ENCODE peak calls at places on chromosomes 1 and 21, in nine cellular contexts. Z, U, T, V, E, M, Q, Y and I are unnamed samples.

GRCh38 chr1:204660509-204660908 is 25.0 kb downstream of the LRRN2 start:
- DNase-seq in Z (no peak), U (no peak), T (peak), V (no peak), E (no peak), M (peak), Q (no peak), Y (no peak), I (no peak)

GRCh38 chr1:241606544-241606943 is 33.6 kb downstream of the CHML start:
- DNase-seq in Z (no peak), U (no peak), T (no peak), V (no peak), E (no peak), M (no peak), Q (no peak), Y (no peak), I (no peak)

GRCh38 chr1:211529453-211529852 is 37.5 kb upstream of the RD3 start:
- DNase-seq in Z (no peak), U (no peak), T (no peak), V (no peak), E (no peak), M (peak), Q (no peak), Y (no peak), I (no peak)

GRCh38 chr1:29211086-29212030 is 19.4 kb downstream of the MECR start:
- DNase-seq in Z (no peak), U (no peak), T (peak), V (no peak), E (no peak), M (peak), Q (no peak), Y (no peak), I (no peak)

GRCh38 chr1:1777510-1777909 is 760 bp downstream of the NADK start:
- DNase-seq in Z (no peak), U (no peak), T (peak), V (no peak), E (no peak), M (peak), Q (peak), Y (no peak), I (no peak)

GRCh38 chr1:172906778-172907592 is 143.8 kb downstream of the TNFSF18 start:
- DNase-seq in Z (no peak), U (peak), T (peak), V (peak), E (no peak), M (peak), Q (no peak), Y (peak), I (peak)

GRCh38 chr21:24050233-24050632 is 1557.0 kb downstream of the MRPL39 start:
- DNase-seq in Z (no peak), U (no peak), T (no peak), V (no peak), E (no peak), M (no peak), Q (no peak), Y (no peak), I (no peak)

GRCh38 chr1:78672428-78672827 is 22.8 kb downstream of the IFI44 start:
- DNase-seq in Z (no peak), U (no peak), T (no peak), V (no peak), E (no peak), M (no peak), Q (no peak), Y (no peak), I (no peak)

GRCh38 chr1:19067187-19067911 is 110.9 kb upstream of the IFFO2 start:
- DNase-seq in Z (no peak), U (no peak), T (no peak), V (no peak), E (no peak), M (no peak), Q (no peak), Y (no peak), I (no peak)

GRCh38 chr1:118326960-118327629 is 142.1 kb upstream of the SPAG17 start:
- DNase-seq in Z (no peak), U (no peak), T (no peak), V (no peak), E (no peak), M (no peak), Q (no peak), Y (no peak), I (no peak)

GRCh38 chr1:13706058-13706457 is 6.1 kb downstream of the PRDM2 start:
- DNase-seq in Z (no peak), U (no peak), T (no peak), V (no peak), E (no peak), M (no peak), Q (no peak), Y (no peak), I (no peak)

GRCh38 chr1:160400646-160401486 is 502 bp downstream of the VANGL2 start:
- DNase-seq in Z (no peak), U (peak), T (no peak), V (no peak), E (no peak), M (no peak), Q (no peak), Y (no peak), I (no peak)

GRCh38 chr1:200207711-200208126 is 180.2 kb downstream of the NR5A2 start:
- DNase-seq in Z (no peak), U (no peak), T (peak), V (no peak), E (peak), M (no peak), Q (no peak), Y (no peak), I (no peak)

GRCh38 chr1:172914517-172915144 is 136.1 kb downstream of the TNFSF18 start:
- DNase-seq in Z (no peak), U (no peak), T (peak), V (peak), E (no peak), M (peak), Q (no peak), Y (no peak), I (no peak)

GRCh38 chr1:52727114-52727586 is 897 bp downstream of the ZYG11B start:
- DNase-seq in Z (no peak), U (peak), T (peak), V (peak), E (no peak), M (no peak), Q (no peak), Y (no peak), I (no peak)

GRCh38 chr1:185785586-185785985 is 51.4 kb downstream of the HMCN1 start:
- DNase-seq in Z (no peak), U (no peak), T (no peak), V (no peak), E (no peak), M (no peak), Q (no peak), Y (no peak), I (no peak)

GRCh38 chr21:15159382-15160020 is 94.7 kb upstream of the NRIP1 start:
- DNase-seq in Z (no peak), U (no peak), T (no peak), V (no peak), E (no peak), M (peak), Q (no peak), Y (no peak), I (no peak)

GRCh38 chr1:205283270-205284147 is 38.0 kb downstream of the NUAK2 start:
- DNase-seq in Z (no peak), U (no peak), T (no peak), V (no peak), E (no peak), M (no peak), Q (no peak), Y (no peak), I (no peak)

GRCh38 chr1:229574679-229575442 is 16.4 kb upstream of the ABCB10 start:
- DNase-seq in Z (no peak), U (no peak), T (no peak), V (no peak), E (no peak), M (no peak), Q (no peak), Y (no peak), I (no peak)

GRCh38 chr1:39692152-39693064 is 1.2 kb upstream of the HPCAL4 start:
- DNase-seq in Z (no peak), U (no peak), T (peak), V (no peak), E (no peak), M (no peak), Q (no peak), Y (peak), I (no peak)

GRCh38 chr1:1989102-1989542 is 14.5 kb downstream of the CFAP74 start:
- DNase-seq in Z (no peak), U (no peak), T (no peak), V (no peak), E (no peak), M (peak), Q (no peak), Y (no peak), I (no peak)

GRCh38 chr1:185561629-185562028 is 172.6 kb upstream of the HMCN1 start:
- DNase-seq in Z (peak), U (no peak), T (no peak), V (no peak), E (no peak), M (peak), Q (no peak), Y (no peak), I (no peak)

GRCh38 chr1:15167386-15167785 is 13.8 kb downstream of the TMEM51 start:
- DNase-seq in Z (no peak), U (no peak), T (no peak), V (no peak), E (no peak), M (no peak), Q (no peak), Y (no peak), I (no peak)

GRCh38 chr21:17679002-17679600 is 66.4 kb upstream of the BTG3 start:
- DNase-seq in Z (peak), U (no peak), T (peak), V (peak), E (peak), M (peak), Q (no peak), Y (no peak), I (peak)

GRCh38 chr1:1418464-1419362 is 2.4 kb downstream of the ANKRD65 start:
- DNase-seq in Z (no peak), U (no peak), T (no peak), V (no peak), E (no peak), M (no peak), Q (no peak), Y (no peak), I (no peak)

GRCh38 chr1:1144122-1144842 is 28.4 kb upstream of the C1orf159 start:
- DNase-seq in Z (no peak), U (peak), T (no peak), V (no peak), E (no peak), M (no peak), Q (no peak), Y (peak), I (no peak)

GRCh38 chr1:42793824-42794223 is 9.0 kb downstream of the TMEM269 start:
- DNase-seq in Z (no peak), U (no peak), T (peak), V (no peak), E (no peak), M (no peak), Q (peak), Y (no peak), I (no peak)

GRCh38 chr1:148362141-148362929 is 120.8 kb downstream of the PPIAL4G start:
- DNase-seq in Z (no peak), U (no peak), T (peak), V (no peak), E (no peak), M (peak), Q (no peak), Y (peak), I (no peak)

GRCh38 chr21:38714998-38715397 is 90.7 kb upstream of the ETS2 start:
- DNase-seq in Z (no peak), U (no peak), T (no peak), V (no peak), E (no peak), M (no peak), Q (no peak), Y (no peak), I (no peak)

GRCh38 chr1:8090241-8090702 is 64.2 kb upstream of the ERRFI1 start:
- DNase-seq in Z (peak), U (no peak), T (peak), V (peak), E (no peak), M (peak), Q (no peak), Y (no peak), I (no peak)

GRCh38 chr1:1890506-1891348 is at the start of gene GNB1:
- DNase-seq in Z (no peak), U (peak), T (peak), V (peak), E (peak), M (peak), Q (peak), Y (peak), I (no peak)

GRCh38 chr1:104921552-104921951 is 1171.9 kb downstream of the AMY1C start:
- DNase-seq in Z (no peak), U (no peak), T (peak), V (no peak), E (no peak), M (no peak), Q (no peak), Y (no peak), I (no peak)

GRCh38 chr21:18954415-18954972 is 550.9 kb upstream of the TMPRSS15 start:
- DNase-seq in Z (no peak), U (no peak), T (no peak), V (no peak), E (no peak), M (no peak), Q (no peak), Y (no peak), I (no peak)

GRCh38 chr1:160724445-160725242 is 13.0 kb upstream of the CD48 start:
- DNase-seq in Z (no peak), U (no peak), T (no peak), V (no peak), E (no peak), M (no peak), Q (no peak), Y (no peak), I (no peak)

GRCh38 chr1:6349254-6349943 is 44.2 kb downstream of the ACOT7 start:
- DNase-seq in Z (no peak), U (no peak), T (no peak), V (no peak), E (no peak), M (no peak), Q (no peak), Y (no peak), I (no peak)

GRCh38 chr1:193676996-193677569 is 490.7 kb upstream of the B3GALT2 start:
- DNase-seq in Z (no peak), U (no peak), T (peak), V (no peak), E (no peak), M (no peak), Q (no peak), Y (no peak), I (no peak)

GRCh38 chr1:39452081-39452480 is 39.4 kb upstream of the BMP8A start:
- DNase-seq in Z (no peak), U (no peak), T (no peak), V (no peak), E (no peak), M (no peak), Q (no peak), Y (no peak), I (no peak)

GRCh38 chr21:37087188-37087587 is 14.1 kb downstream of the TTC3 start:
- DNase-seq in Z (no peak), U (no peak), T (peak), V (peak), E (no peak), M (peak), Q (no peak), Y (no peak), I (no peak)
- TF ChIP-seq CTCF in Z (peak), U (no peak), T (peak), V (no peak), E (no peak), M (peak), Q (peak), Y (peak), I (peak)

GRCh38 chr1:213986020-213986924 is 1.5 kb upstream of the PROX1 start:
- DNase-seq in Z (no peak), U (no peak), T (no peak), V (no peak), E (no peak), M (no peak), Q (no peak), Y (no peak), I (no peak)
- H3K4me3 ChIP-seq in Z (no peak), U (no peak), T (no peak), V (no peak), E (no peak), M (peak), Q (no peak), Y (no peak), I (no peak)

GRCh38 chr1:30911061-30911954 is 2.8 kb upstream of the SDC3 start:
- DNase-seq in Z (no peak), U (peak), T (peak), V (peak), E (no peak), M (peak), Q (peak), Y (peak), I (no peak)
- TF ChIP-seq CTCF in Z (peak), U (peak), T (peak), V (peak), E (peak), M (peak), Q (peak), Y (peak), I (peak)

GRCh38 chr1:198892065-198892464 is 253.2 kb downstream of the PTPRC start:
- DNase-seq in Z (no peak), U (no peak), T (peak), V (peak), E (no peak), M (peak), Q (no peak), Y (no peak), I (no peak)

GRCh38 chr1:198889732-198890131 is 250.9 kb downstream of the PTPRC start:
- DNase-seq in Z (no peak), U (no peak), T (no peak), V (no peak), E (no peak), M (no peak), Q (no peak), Y (no peak), I (no peak)

GRCh38 chr1:198890531-198890930 is 251.7 kb downstream of the PTPRC start:
- DNase-seq in Z (no peak), U (no peak), T (peak), V (no peak), E (no peak), M (peak), Q (no peak), Y (no peak), I (no peak)

GRCh38 chr1:198888379-198888778 is 249.5 kb downstream of the PTPRC start:
- DNase-seq in Z (no peak), U (no peak), T (no peak), V (no peak), E (no peak), M (no peak), Q (no peak), Y (no peak), I (no peak)

GRCh38 chr1:198889102-198889501 is 250.3 kb downstream of the PTPRC start:
- DNase-seq in Z (no peak), U (no peak), T (no peak), V (no peak), E (no peak), M (no peak), Q (no peak), Y (no peak), I (no peak)
- H3K4me3 ChIP-seq in Z (no peak), U (no peak), T (no peak), V (no peak), E (no peak), M (no peak), Q (no peak), Y (no peak), I (no peak)

DNA sequence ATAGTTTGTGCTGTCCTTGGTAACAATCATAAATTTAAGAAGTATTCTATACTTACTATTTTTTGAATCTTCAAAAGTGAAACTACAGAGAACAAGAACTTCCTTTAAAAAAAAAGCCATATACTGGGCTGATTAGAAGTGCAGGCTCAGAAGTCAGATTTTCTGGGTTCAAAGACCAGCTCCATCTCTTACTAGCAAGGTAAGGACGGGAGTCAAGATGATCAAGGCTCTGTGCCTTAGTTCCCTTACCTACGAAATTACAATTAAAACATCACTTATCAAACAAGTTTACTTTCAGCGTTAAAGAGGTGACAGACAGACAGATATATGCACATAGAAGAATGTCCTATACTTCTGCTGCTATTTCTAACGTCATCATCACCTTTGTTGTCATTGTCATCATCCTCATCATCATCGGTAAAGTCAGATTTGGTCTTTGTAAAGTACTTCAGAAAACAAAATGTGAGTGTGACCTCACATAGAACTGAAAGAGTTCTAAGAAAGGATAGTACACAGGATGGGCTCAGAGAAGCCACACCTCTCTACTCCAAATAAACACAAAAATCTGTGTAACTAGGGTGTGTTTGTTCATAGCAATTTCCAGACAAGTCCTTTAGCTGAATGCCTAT is 178.7 kb downstream of the VAV3 start:
- DNase-seq in Z (no peak), U (no peak), T (no peak), V (no peak), E (no peak), M (no peak), Q (no peak), Y (no peak), I (no peak)
- TF ChIP-seq CTCF in Z (no peak), U (no peak), T (no peak), V (no peak), E (no peak), M (no peak), Q (no peak), Y (no peak), I (no peak)

GRCh38 chr1:231395996-231396385 is 26.1 kb downstream of the EGLN1 start:
- DNase-seq in Z (no peak), U (no peak), T (no peak), V (no peak), E (no peak), M (no peak), Q (no peak), Y (no peak), I (no peak)
- H3K4me3 ChIP-seq in Z (no peak), U (no peak), T (no peak), V (no peak), E (no peak), M (no peak), Q (no peak), Y (no peak), I (peak)

GRCh38 chr1:153032073-153032472 is 1.1 kb downstream of the SPRR1B start:
- DNase-seq in Z (no peak), U (no peak), T (no peak), V (no peak), E (no peak), M (no peak), Q (no peak), Y (no peak), I (no peak)

GRCh38 chr1:153032677-153033308 is 1.8 kb downstream of the SPRR1B start:
- DNase-seq in Z (peak), U (no peak), T (peak), V (peak), E (no peak), M (peak), Q (no peak), Y (no peak), I (peak)

GRCh38 chr1:153035211-153035610 is 4.2 kb downstream of the SPRR1B start:
- DNase-seq in Z (no peak), U (no peak), T (no peak), V (no peak), E (no peak), M (no peak), Q (no peak), Y (no peak), I (no peak)

GRCh38 chr1:153028771-153029170 is 2.2 kb upstream of the SPRR1B start:
- DNase-seq in Z (no peak), U (no peak), T (no peak), V (no peak), E (no peak), M (no peak), Q (no peak), Y (no peak), I (no peak)

GRCh38 chr1:153030895-153031294 is at the start of gene SPRR1B:
- DNase-seq in Z (no peak), U (no peak), T (no peak), V (no peak), E (no peak), M (no peak), Q (no peak), Y (no peak), I (no peak)
- TF ChIP-seq CTCF in Z (no peak), U (no peak), T (no peak), V (no peak), E (no peak), M (no peak), Q (no peak), Y (no peak), I (no peak)

DNA sequence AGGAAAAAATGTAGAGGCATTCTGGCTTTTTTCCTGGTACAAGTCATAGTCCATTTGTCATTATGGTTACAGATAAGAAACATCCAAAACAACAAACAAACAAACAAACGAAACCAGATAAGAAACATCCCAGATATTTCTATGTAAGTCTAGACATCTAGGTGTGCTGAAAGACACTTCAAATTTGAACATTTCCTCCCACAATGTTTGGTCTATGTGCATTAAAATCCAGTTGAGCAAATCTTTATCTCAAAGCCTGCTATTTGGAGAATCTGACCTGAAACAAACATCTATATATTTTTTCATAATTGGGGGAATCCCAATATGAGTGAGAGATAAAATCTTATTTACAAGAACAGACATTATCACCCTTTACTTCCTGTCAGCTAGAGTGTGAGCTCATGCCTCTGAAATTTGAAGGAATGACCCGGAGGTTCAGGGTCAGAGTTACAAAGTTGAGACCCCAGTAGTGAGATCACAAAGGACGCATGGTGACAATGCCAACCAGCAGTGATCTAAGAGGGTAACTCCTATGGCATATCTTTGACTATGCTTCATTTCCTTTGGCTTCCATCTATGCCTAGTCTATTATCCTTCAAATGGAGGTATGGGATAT is 182.9 kb upstream of the ATP1B1 start:
- DNase-seq in Z (no peak), U (no peak), T (no peak), V (peak), E (no peak), M (no peak), Q (no peak), Y (no peak), I (no peak)
- H3K4me3 ChIP-seq in Z (no peak), U (no peak), T (no peak), V (no peak), E (no peak), M (no peak), Q (no peak), Y (no peak), I (no peak)